ENCODE peak calls at places on chromosomes 2 and 18, in nine cellular contexts. H, Y, B, G, F, M, V, D and W are unnamed samples. For H3K4me1, the result is how much of the 10 kb centered on the place peaks cover.

GRCh38 chr18:26335139-26335933 is 109.1 kb downstream of the TAF4B start:
- DNase-seq in H (peak), Y (no peak), B (peak), G (no peak), F (peak), M (no peak), V (no peak), D (no peak), W (peak)

GRCh38 chr2:150204449-150204848 is 283.0 kb downstream of the RND3 start:
- DNase-seq in H (peak), Y (no peak), B (no peak), G (no peak), F (no peak), M (no peak), V (no peak), D (no peak), W (peak)

GRCh38 chr18:7897119-7897518 is 330.0 kb downstream of the PTPRM start:
- DNase-seq in H (peak), Y (no peak), B (no peak), G (no peak), F (no peak), M (no peak), V (no peak), D (no peak), W (no peak)

GRCh38 chr18:68083131-68083530 is 566.6 kb upstream of the DSEL start:
- DNase-seq in H (peak), Y (no peak), B (no peak), G (no peak), F (no peak), M (no peak), V (no peak), D (no peak), W (peak)

GRCh38 chr2:69776886-69777777 is 35.2 kb downstream of the ANXA4 start:
- DNase-seq in H (no peak), Y (no peak), B (no peak), G (no peak), F (no peak), M (no peak), V (no peak), D (no peak), W (no peak)

GRCh38 chr18:54878662-54879058 is 50.4 kb downstream of the RAB27B start:
- DNase-seq in H (peak), Y (no peak), B (no peak), G (no peak), F (no peak), M (no peak), V (no peak), D (no peak), W (no peak)

GRCh38 chr18:9827856-9828793 is 57.6 kb upstream of the TXNDC2 start:
- DNase-seq in H (peak), Y (peak), B (no peak), G (peak), F (peak), M (peak), V (peak), D (no peak), W (peak)

GRCh38 chr18:21074336-21075323 is 37.0 kb downstream of the ROCK1 start:
- DNase-seq in H (no peak), Y (no peak), B (no peak), G (no peak), F (no peak), M (peak), V (no peak), D (peak), W (peak)

GRCh38 chr18:59272971-59273935 is at the start of gene RAX:
- DNase-seq in H (peak), Y (peak), B (peak), G (no peak), F (no peak), M (no peak), V (no peak), D (no peak), W (peak)

GRCh38 chr18:74734013-74734444 is 136.4 kb downstream of the ZNF407 start:
- DNase-seq in H (no peak), Y (no peak), B (no peak), G (no peak), F (no peak), M (no peak), V (no peak), D (no peak), W (no peak)

GRCh38 chr2:50448556-50448955 is 583.4 kb downstream of the NRXN1 start:
- DNase-seq in H (no peak), Y (no peak), B (no peak), G (no peak), F (no peak), M (no peak), V (no peak), D (no peak), W (peak)

GRCh38 chr2:78476619-78477229 is 548.8 kb upstream of the REG3G start:
- DNase-seq in H (no peak), Y (no peak), B (no peak), G (no peak), F (no peak), M (no peak), V (no peak), D (no peak), W (no peak)

GRCh38 chr2:99940963-99941362 is 201.4 kb downstream of the AFF3 start:
- DNase-seq in H (no peak), Y (no peak), B (no peak), G (peak), F (peak), M (no peak), V (no peak), D (no peak), W (no peak)

GRCh38 chr2:231643494-231643888 is 50.8 kb downstream of the TEX44 start:
- DNase-seq in H (no peak), Y (no peak), B (no peak), G (no peak), F (no peak), M (no peak), V (no peak), D (peak), W (no peak)

GRCh38 chr2:32284321-32284720 is 6.6 kb downstream of the YIPF4 start:
- DNase-seq in H (no peak), Y (no peak), B (no peak), G (no peak), F (no peak), M (no peak), V (no peak), D (no peak), W (no peak)

GRCh38 chr2:37872192-37872545 is 52.9 kb upstream of the RMDN2 start:
- DNase-seq in H (no peak), Y (no peak), B (no peak), G (no peak), F (no peak), M (no peak), V (no peak), D (no peak), W (no peak)

GRCh38 chr2:215772634-215773563 is 240.5 kb downstream of the MREG start:
- DNase-seq in H (no peak), Y (no peak), B (no peak), G (no peak), F (no peak), M (no peak), V (no peak), D (no peak), W (no peak)

GRCh38 chr18:21402272-21402671 is 160.2 kb downstream of the GREB1L start:
- DNase-seq in H (no peak), Y (no peak), B (no peak), G (no peak), F (no peak), M (no peak), V (no peak), D (no peak), W (no peak)

GRCh38 chr2:190664240-190664639 is 15.4 kb downstream of the NAB1 start:
- DNase-seq in H (no peak), Y (no peak), B (no peak), G (no peak), F (no peak), M (no peak), V (no peak), D (no peak), W (no peak)

GRCh38 chr2:136234261-136234660 is 116.3 kb upstream of the CXCR4 start:
- DNase-seq in H (no peak), Y (no peak), B (no peak), G (no peak), F (no peak), M (no peak), V (no peak), D (no peak), W (no peak)
- H3K4me1 ChIP-seq in H (under half), Y (under half), B (under half), G (under half), F (under half), M (under half), V (under half), D (half or more), W (under half)

GRCh38 chr2:237281900-237282306 is 132.1 kb downstream of the COL6A3 start:
- DNase-seq in H (peak), Y (no peak), B (no peak), G (no peak), F (no peak), M (no peak), V (no peak), D (no peak), W (peak)

GRCh38 chr2:237283136-237283928 is 130.6 kb downstream of the COL6A3 start:
- DNase-seq in H (peak), Y (no peak), B (no peak), G (no peak), F (no peak), M (no peak), V (no peak), D (no peak), W (no peak)

GRCh38 chr2:237280937-237281336 is 133.0 kb downstream of the COL6A3 start:
- DNase-seq in H (no peak), Y (no peak), B (no peak), G (no peak), F (no peak), M (no peak), V (no peak), D (no peak), W (no peak)

GRCh38 chr2:237280235-237280634 is 133.7 kb downstream of the COL6A3 start:
- DNase-seq in H (peak), Y (no peak), B (no peak), G (no peak), F (no peak), M (no peak), V (no peak), D (no peak), W (peak)

GRCh38 chr2:237282568-237283128 is 131.3 kb downstream of the COL6A3 start:
- DNase-seq in H (peak), Y (no peak), B (no peak), G (no peak), F (no peak), M (no peak), V (no peak), D (no peak), W (peak)
- H3K4me1 ChIP-seq in H (half or more), Y (under half), B (under half), G (under half), F (under half), M (under half), V (under half), D (under half), W (under half)

GRCh38 chr18:79586436-79587297 is 92.9 kb upstream of the CTDP1 start:
- DNase-seq in H (no peak), Y (peak), B (no peak), G (no peak), F (no peak), M (no peak), V (peak), D (no peak), W (no peak)

GRCh38 chr18:79588636-79589481 is 90.7 kb upstream of the CTDP1 start:
- DNase-seq in H (peak), Y (peak), B (peak), G (peak), F (peak), M (no peak), V (peak), D (no peak), W (peak)

GRCh38 chr18:79585395-79586370 is 93.9 kb upstream of the CTDP1 start:
- DNase-seq in H (no peak), Y (peak), B (no peak), G (no peak), F (no peak), M (no peak), V (peak), D (peak), W (no peak)

GRCh38 chr18:79588131-79588635 is 91.4 kb upstream of the CTDP1 start:
- DNase-seq in H (no peak), Y (no peak), B (no peak), G (no peak), F (no peak), M (no peak), V (peak), D (no peak), W (no peak)

GRCh38 chr18:79587298-79588125 is 92.1 kb upstream of the CTDP1 start:
- DNase-seq in H (no peak), Y (peak), B (no peak), G (no peak), F (no peak), M (no peak), V (peak), D (no peak), W (no peak)
- H3K4me1 ChIP-seq in H (under half), Y (under half), B (under half), G (under half), F (under half), M (under half), V (under half), D (under half), W (under half)

DNA sequence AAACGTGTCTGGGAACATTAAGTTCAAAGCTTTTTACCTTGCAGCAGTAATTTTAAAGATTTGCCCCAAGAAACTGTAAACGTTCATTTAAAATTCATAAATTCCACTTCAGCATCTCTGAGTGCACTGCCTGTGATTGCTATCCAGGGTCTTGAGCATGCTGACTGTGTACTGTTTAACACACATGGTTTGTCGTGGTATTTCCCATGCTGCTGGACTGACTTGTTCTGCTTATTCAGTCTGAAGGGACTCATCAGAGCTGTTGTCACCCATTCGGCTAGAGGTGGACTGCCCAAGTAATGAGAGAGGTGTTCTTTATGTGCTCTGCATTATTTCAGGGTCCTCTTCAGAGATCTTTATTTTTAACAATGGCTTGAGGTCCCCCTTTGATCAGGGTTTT is 53.1 kb downstream of the RHBDD1 start:
- DNase-seq in H (peak), Y (no peak), B (no peak), G (no peak), F (no peak), M (no peak), V (no peak), D (no peak), W (no peak)
- H3K4me1 ChIP-seq in H (half or more), Y (under half), B (under half), G (under half), F (under half), M (under half), V (under half), D (under half), W (under half)

DNA sequence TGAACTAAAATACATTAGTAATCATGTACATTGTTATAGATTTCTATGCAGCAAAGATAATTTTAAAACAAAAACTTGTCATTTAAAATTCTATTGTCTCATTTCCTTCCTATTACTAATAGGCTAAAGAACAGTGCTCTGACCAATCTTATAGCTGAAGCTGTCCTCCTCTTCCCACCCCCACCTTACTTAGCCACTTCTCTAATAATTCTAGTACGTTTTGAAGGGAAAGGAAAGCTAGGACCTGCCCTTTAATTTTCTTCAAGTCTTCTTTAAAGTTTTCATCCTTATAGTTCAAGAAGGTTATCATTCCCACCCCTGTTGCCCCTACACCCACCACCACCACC is 121.6 kb downstream of the RBMS1 start:
- DNase-seq in H (no peak), Y (no peak), B (no peak), G (no peak), F (no peak), M (no peak), V (no peak), D (no peak), W (no peak)
- H3K4me1 ChIP-seq in H (half or more), Y (under half), B (half or more), G (under half), F (under half), M (under half), V (half or more), D (under half), W (half or more)

GRCh38 chr2:239292531-239292930 is 108.3 kb downstream of the HDAC4 start:
- DNase-seq in H (no peak), Y (no peak), B (no peak), G (no peak), F (no peak), M (no peak), V (no peak), D (no peak), W (no peak)

GRCh38 chr2:239294571-239295054 is 106.2 kb downstream of the HDAC4 start:
- DNase-seq in H (no peak), Y (peak), B (no peak), G (no peak), F (no peak), M (no peak), V (no peak), D (no peak), W (no peak)

GRCh38 chr2:239291505-239292350 is 109.1 kb downstream of the HDAC4 start:
- DNase-seq in H (no peak), Y (peak), B (no peak), G (no peak), F (no peak), M (no peak), V (no peak), D (peak), W (peak)

GRCh38 chr2:239293450-239294430 is 107.1 kb downstream of the HDAC4 start:
- DNase-seq in H (no peak), Y (peak), B (no peak), G (no peak), F (no peak), M (no peak), V (no peak), D (no peak), W (no peak)

DNA sequence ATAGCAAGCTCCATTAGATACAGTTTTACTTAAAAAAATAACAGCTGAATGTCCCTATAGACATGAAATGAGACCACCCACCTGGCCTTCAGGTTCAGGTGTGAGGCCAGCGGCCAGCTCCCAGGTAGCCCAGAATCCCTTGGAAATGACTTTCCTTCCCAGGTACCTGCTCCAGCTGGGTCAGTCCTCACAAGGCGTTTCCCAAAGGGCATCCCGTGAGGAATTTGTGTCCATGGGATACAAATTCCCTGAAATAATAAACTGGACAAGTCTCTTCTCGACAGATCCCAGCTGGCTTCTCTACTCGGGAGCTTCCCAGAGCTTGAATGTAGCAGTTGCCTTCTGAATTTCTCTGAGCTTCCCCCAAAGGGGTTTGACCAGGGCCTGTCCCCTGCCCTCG is 107.9 kb downstream of the HDAC4 start:
- DNase-seq in H (no peak), Y (peak), B (no peak), G (no peak), F (no peak), M (no peak), V (no peak), D (no peak), W (no peak)
- H3K4me1 ChIP-seq in H (under half), Y (under half), B (under half), G (under half), F (under half), M (under half), V (half or more), D (under half), W (under half)